ENCODE peak calls at places on chromosomes 11 and 22, in nine cellular contexts. I, O, Z, V, W, N, D, F and J are unnamed samples.

GRCh38 chr11:115338476-115338875 is 165.7 kb downstream of the CADM1 start:
- DNase-seq in I (no peak), O (no peak), Z (no peak), V (no peak), W (no peak), N (no peak), D (no peak), F (no peak), J (no peak)

GRCh38 chr22:50399751-50400331 is 56.7 kb downstream of the PPP6R2 start:
- DNase-seq in I (peak), O (no peak), Z (no peak), V (peak), W (no peak), N (peak), D (peak), F (peak), J (peak)

GRCh38 chr22:44202261-44202789 is 21.6 kb downstream of the PARVG start:
- DNase-seq in I (peak), O (no peak), Z (no peak), V (no peak), W (peak), N (no peak), D (no peak), F (no peak), J (no peak)

GRCh38 chr11:118277312-118277711 is 13.2 kb upstream of the MPZL2 start:
- DNase-seq in I (no peak), O (no peak), Z (peak), V (no peak), W (no peak), N (no peak), D (no peak), F (no peak), J (no peak)

GRCh38 chr22:18966748-18967147 is 30.7 kb upstream of the PRODH start:
- DNase-seq in I (no peak), O (no peak), Z (no peak), V (no peak), W (no peak), N (no peak), D (no peak), F (peak), J (no peak)

GRCh38 chr11:108902027-108902469 is 237.2 kb downstream of the DDX10 start:
- DNase-seq in I (no peak), O (no peak), Z (no peak), V (no peak), W (no peak), N (no peak), D (no peak), F (no peak), J (no peak)

GRCh38 chr11:68314886-68315580 is 2.6 kb downstream of the LRP5 start:
- DNase-seq in I (no peak), O (no peak), Z (peak), V (no peak), W (no peak), N (no peak), D (no peak), F (no peak), J (no peak)

GRCh38 chr11:29914203-29914930 is 102.5 kb downstream of the KCNA4 start:
- DNase-seq in I (no peak), O (no peak), Z (peak), V (no peak), W (no peak), N (no peak), D (no peak), F (no peak), J (no peak)

GRCh38 chr22:30667092-30667485 is 586 bp downstream of the DUSP18 start:
- DNase-seq in I (no peak), O (no peak), Z (no peak), V (no peak), W (no peak), N (no peak), D (no peak), F (no peak), J (no peak)

GRCh38 chr11:102448869-102449224 is 3.7 kb downstream of the TMEM123 start:
- DNase-seq in I (no peak), O (no peak), Z (no peak), V (no peak), W (no peak), N (no peak), D (no peak), F (no peak), J (no peak)

GRCh38 chr11:124197999-124198398 is 14.9 kb downstream of the OR10D3 start:
- DNase-seq in I (no peak), O (no peak), Z (no peak), V (no peak), W (no peak), N (no peak), D (no peak), F (no peak), J (no peak)

GRCh38 chr11:76236092-76237026 is 30.1 kb upstream of the WNT11 start:
- DNase-seq in I (peak), O (peak), Z (peak), V (peak), W (no peak), N (peak), D (peak), F (no peak), J (peak)

GRCh38 chr11:134360050-134360835 is 28.5 kb downstream of the GLB1L2 start:
- DNase-seq in I (peak), O (peak), Z (peak), V (peak), W (no peak), N (peak), D (peak), F (peak), J (peak)

GRCh38 chr11:126485021-126485781 is 129.7 kb downstream of the ST3GAL4 start:
- DNase-seq in I (peak), O (no peak), Z (peak), V (no peak), W (peak), N (no peak), D (no peak), F (no peak), J (no peak)

GRCh38 chr11:47225552-47226137 is 10.9 kb downstream of the DDB2 start:
- DNase-seq in I (no peak), O (no peak), Z (no peak), V (no peak), W (no peak), N (no peak), D (no peak), F (no peak), J (peak)

GRCh38 chr11:67435031-67435726 is 2.3 kb downstream of the PTPRCAP start:
- DNase-seq in I (no peak), O (no peak), Z (no peak), V (no peak), W (no peak), N (no peak), D (no peak), F (no peak), J (peak)

GRCh38 chr11:128628686-128629085 is 41.3 kb upstream of the ETS1 start:
- DNase-seq in I (no peak), O (no peak), Z (no peak), V (no peak), W (no peak), N (no peak), D (no peak), F (no peak), J (no peak)

GRCh38 chr22:42879371-42880021 is 22.4 kb upstream of the ARFGAP3 start:
- DNase-seq in I (no peak), O (no peak), Z (no peak), V (no peak), W (no peak), N (no peak), D (no peak), F (no peak), J (no peak)

GRCh38 chr11:1398506-1399235 is 8.9 kb downstream of the BRSK2 start:
- DNase-seq in I (no peak), O (no peak), Z (no peak), V (no peak), W (no peak), N (no peak), D (no peak), F (peak), J (no peak)

GRCh38 chr11:78432058-78432515 is 14.5 kb upstream of the GAB2 start:
- DNase-seq in I (no peak), O (no peak), Z (no peak), V (no peak), W (no peak), N (peak), D (no peak), F (no peak), J (no peak)

GRCh38 chr22:46769191-46769675 is 6.8 kb downstream of the TBC1D22A start:
- DNase-seq in I (no peak), O (peak), Z (no peak), V (no peak), W (no peak), N (no peak), D (no peak), F (peak), J (no peak)

GRCh38 chr11:47857485-47858168 is 9.5 kb upstream of the NUP160 start:
- DNase-seq in I (no peak), O (no peak), Z (no peak), V (no peak), W (no peak), N (no peak), D (no peak), F (no peak), J (no peak)

GRCh38 chr22:37032535-37033460 is 13.3 kb downstream of the MPST start:
- DNase-seq in I (no peak), O (no peak), Z (peak), V (peak), W (peak), N (no peak), D (no peak), F (peak), J (no peak)

GRCh38 chr11:1889941-1890855 is 1.5 kb downstream of the PRR33 start:
- DNase-seq in I (no peak), O (no peak), Z (no peak), V (no peak), W (no peak), N (no peak), D (no peak), F (peak), J (no peak)

GRCh38 chr11:119339581-119340334 is 925 bp downstream of the C1QTNF5 start:
- DNase-seq in I (no peak), O (no peak), Z (no peak), V (peak), W (no peak), N (peak), D (peak), F (peak), J (peak)

GRCh38 chr22:27348634-27349033 is 452.9 kb downstream of the MN1 start:
- DNase-seq in I (peak), O (no peak), Z (peak), V (no peak), W (peak), N (no peak), D (no peak), F (no peak), J (no peak)

GRCh38 chr11:35800970-35801953 is 138.7 kb downstream of the TRIM44 start:
- DNase-seq in I (no peak), O (no peak), Z (no peak), V (no peak), W (no peak), N (no peak), D (no peak), F (no peak), J (no peak)

GRCh38 chr11:11787305-11788066 is 54.3 kb upstream of the USP47 start:
- DNase-seq in I (peak), O (peak), Z (peak), V (peak), W (peak), N (peak), D (peak), F (peak), J (peak)